ENCODE peak calls at places on chromosomes 7 and 10, in seven cellular contexts. S, B, T, D, L, O and Q are unnamed samples.

GRCh38 chr10:86254526-86255174 is 111.9 kb downstream of the GRID1 start:
- DNase-seq in S (no peak), B (no peak), T (peak; percentile 7), D (no peak), L (peak; percentile 25), O (peak; percentile 51), Q (no peak)

GRCh38 chr10:120253131-120253530 is 203.9 kb upstream of the PLPP4 start:
- DNase-seq in S (no peak), B (no peak), T (no peak), D (no peak), L (no peak), O (no peak), Q (no peak)

GRCh38 chr7:139745330-139746143 is 32.3 kb downstream of the HIPK2 start:
- DNase-seq in S (no peak), B (no peak), T (no peak), D (no peak), L (no peak), O (no peak), Q (no peak)

GRCh38 chr7:91598791-91599190 is 281.7 kb downstream of the MTERF1 start:
- DNase-seq in S (no peak), B (no peak), T (no peak), D (no peak), L (no peak), O (no peak), Q (no peak)

GRCh38 chr7:16644157-16644556 is 1.4 kb downstream of the ANKMY2 start:
- DNase-seq in S (no peak), B (no peak), T (no peak), D (no peak), L (no peak), O (no peak), Q (no peak)

GRCh38 chr10:1393481-1393880 is 337.3 kb downstream of the WDR37 start:
- DNase-seq in S (no peak), B (no peak), T (no peak), D (no peak), L (no peak), O (no peak), Q (no peak)

GRCh38 chr10:65611592-65611991 is 1314.2 kb upstream of the LRRTM3 start:
- DNase-seq in S (no peak), B (no peak), T (no peak), D (no peak), L (no peak), O (no peak), Q (no peak)

GRCh38 chr7:107059468-107059867 is 15.0 kb downstream of the PRKAR2B start:
- DNase-seq in S (no peak), B (no peak), T (no peak), D (no peak), L (no peak), O (no peak), Q (no peak)

GRCh38 chr10:110165867-110166266 is 41.5 kb upstream of the MXI1 start:
- DNase-seq in S (no peak), B (no peak), T (no peak), D (no peak), L (no peak), O (no peak), Q (no peak)

GRCh38 chr10:103890194-103890658 is 27.8 kb downstream of the STN1 start:
- DNase-seq in S (no peak), B (no peak), T (no peak), D (no peak), L (peak; percentile 85), O (no peak), Q (no peak)

GRCh38 chr7:150336746-150337145 is 4.7 kb downstream of the RARRES2 start:
- DNase-seq in S (no peak), B (no peak), T (no peak), D (no peak), L (no peak), O (no peak), Q (no peak)

GRCh38 chr7:31512166-31512565 is 1.7 kb upstream of the ITPRID1 start:
- DNase-seq in S (no peak), B (no peak), T (no peak), D (no peak), L (no peak), O (no peak), Q (no peak)

GRCh38 chr7:28686418-28686800 is 271.7 kb downstream of the TRIL start:
- DNase-seq in S (no peak), B (no peak), T (peak; percentile 45), D (no peak), L (no peak), O (peak; percentile 75), Q (no peak)

GRCh38 chr10:97782455-97783228 is 10.8 kb upstream of the SFRP5 start:
- DNase-seq in S (no peak), B (no peak), T (no peak), D (no peak), L (no peak), O (no peak), Q (no peak)

GRCh38 chr7:24971333-24972165 is 8.4 kb downstream of the OSBPL3 start:
- DNase-seq in S (no peak), B (no peak), T (no peak), D (no peak), L (peak; percentile 88), O (peak; percentile 47), Q (no peak)

GRCh38 chr7:105473163-105473562 is 48.9 kb downstream of the PUS7 start:
- DNase-seq in S (no peak), B (no peak), T (no peak), D (no peak), L (peak; percentile 31), O (no peak), Q (no peak)

GRCh38 chr7:19982841-19983835 is 209.7 kb upstream of the TMEM196 start:
- DNase-seq in S (peak; percentile 16), B (no peak), T (peak; percentile 51), D (no peak), L (peak; percentile 26), O (peak; percentile 64), Q (no peak)

GRCh38 chr7:33373195-33373594 is 243.8 kb downstream of the BBS9 start:
- DNase-seq in S (no peak), B (no peak), T (no peak), D (no peak), L (no peak), O (no peak), Q (no peak)

GRCh38 chr10:117075064-117075463 is 63.0 kb downstream of the VAX1 start:
- DNase-seq in S (no peak), B (no peak), T (peak; percentile 33), D (no peak), L (peak; percentile 5), O (no peak), Q (no peak)

GRCh38 chr10:80464557-80465466 is 10.7 kb downstream of the TSPAN14 start:
- DNase-seq in S (no peak), B (no peak), T (no peak), D (no peak), L (no peak), O (peak; percentile 79), Q (peak; percentile 76)

GRCh38 chr7:28573059-28573553 is 160.8 kb downstream of the CREB5 start:
- DNase-seq in S (no peak), B (no peak), T (no peak), D (no peak), L (peak; percentile 87), O (no peak), Q (no peak)

GRCh38 chr7:140458191-140458590 is 21.1 kb downstream of the MKRN1 start:
- DNase-seq in S (no peak), B (no peak), T (no peak), D (no peak), L (no peak), O (no peak), Q (no peak)

GRCh38 chr7:154746551-154746950 is 256.4 kb downstream of the PAXIP1 start:
- DNase-seq in S (no peak), B (no peak), T (no peak), D (no peak), L (no peak), O (no peak), Q (no peak)

GRCh38 chr7:68730871-68731403 is 867.3 kb upstream of the AUTS2 start:
- DNase-seq in S (no peak), B (no peak), T (no peak), D (no peak), L (peak; percentile 43), O (no peak), Q (no peak)

GRCh38 chr10:15200626-15201025 is 32.1 kb upstream of the NMT2 start:
- DNase-seq in S (no peak), B (no peak), T (peak; percentile 67), D (no peak), L (peak; percentile 79), O (peak; percentile 18), Q (no peak)

GRCh38 chr7:51123322-51124021 is 193.1 kb downstream of the COBL start:
- DNase-seq in S (no peak), B (no peak), T (peak; percentile 79), D (no peak), L (peak; percentile 90), O (no peak), Q (no peak)